ENCODE peak calls at places on chromosomes 3 and 15, in nine cellular contexts. Q, A, E, S, W, H, G, N and V are unnamed samples.

GRCh38 chr3:175410251-175410650 is 551.1 kb downstream of the NAALADL2 start:
- DNase-seq in Q (no peak), A (peak; percentile 46), E (no peak), S (no peak), W (no peak), H (no peak), G (no peak), N (no peak), V (peak; percentile 66)

GRCh38 chr15:57596978-57597377 is 5.3 kb downstream of the MYZAP start:
- DNase-seq in Q (no peak), A (no peak), E (no peak), S (no peak), W (no peak), H (no peak), G (no peak), N (no peak), V (peak; percentile 3)

GRCh38 chr3:33363113-33363800 is 76.9 kb downstream of the UBP1 start:
- DNase-seq in Q (no peak), A (peak; percentile 23), E (no peak), S (no peak), W (no peak), H (no peak), G (no peak), N (no peak), V (no peak)

GRCh38 chr3:4841783-4842440 is 137.3 kb upstream of the BHLHE40 start:
- DNase-seq in Q (no peak), A (peak; percentile 79), E (no peak), S (no peak), W (no peak), H (peak; percentile 52), G (no peak), N (no peak), V (peak; percentile 50)

GRCh38 chr3:120773932-120774331 is 31.4 kb downstream of the GTF2E1 start:
- DNase-seq in Q (no peak), A (peak; percentile 75), E (no peak), S (no peak), W (no peak), H (peak; percentile 81), G (no peak), N (no peak), V (peak; percentile 87)

GRCh38 chr3:58383904-58384303 is 49.7 kb downstream of the PDHB start:
- DNase-seq in Q (no peak), A (peak; percentile 98), E (no peak), S (no peak), W (peak; percentile 99), H (no peak), G (no peak), N (no peak), V (peak; percentile 100)

GRCh38 chr15:76190767-76191538 is 120.3 kb downstream of the ETFA start:
- DNase-seq in Q (peak; percentile 88), A (peak; percentile 72), E (peak; percentile 70), S (peak; percentile 96), W (no peak), H (peak; percentile 81), G (peak; percentile 71), N (peak; percentile 80), V (peak; percentile 58)

GRCh38 chr3:149340310-149340933 is 7.0 kb upstream of the TM4SF18 start:
- DNase-seq in Q (no peak), A (peak; percentile 49), E (no peak), S (no peak), W (no peak), H (no peak), G (no peak), N (peak; percentile 86), V (peak; percentile 15)

GRCh38 chr3:153158184-153158583 is 3.8 kb upstream of the RAP2B start:
- DNase-seq in Q (no peak), A (no peak), E (no peak), S (no peak), W (no peak), H (no peak), G (no peak), N (no peak), V (no peak)

GRCh38 chr3:163951397-163951987 is 1126.8 kb downstream of the SI start:
- DNase-seq in Q (no peak), A (no peak), E (no peak), S (no peak), W (no peak), H (no peak), G (no peak), N (peak; percentile 14), V (no peak)

GRCh38 chr15:79938143-79938542 is 32.9 kb downstream of the BCL2A1 start:
- DNase-seq in Q (no peak), A (no peak), E (no peak), S (no peak), W (no peak), H (no peak), G (no peak), N (no peak), V (no peak)

GRCh38 chr15:56968821-56969220 is 50.4 kb downstream of the TCF12 start:
- DNase-seq in Q (no peak), A (no peak), E (no peak), S (no peak), W (no peak), H (no peak), G (no peak), N (peak; percentile 17), V (no peak)

GRCh38 chr3:4571690-4572334 is 78.7 kb downstream of the ITPR1 start:
- DNase-seq in Q (no peak), A (peak; percentile 29), E (no peak), S (no peak), W (no peak), H (no peak), G (no peak), N (no peak), V (no peak)

GRCh38 chr15:61989698-61990097 is 70.5 kb downstream of the VPS13C start:
- DNase-seq in Q (no peak), A (peak; percentile 59), E (no peak), S (no peak), W (no peak), H (no peak), G (no peak), N (no peak), V (no peak)

GRCh38 chr3:61807865-61808276 is 246.5 kb downstream of the PTPRG start:
- DNase-seq in Q (no peak), A (peak; percentile 57), E (no peak), S (no peak), W (no peak), H (no peak), G (no peak), N (peak; percentile 81), V (peak; percentile 41)

GRCh38 chr3:155185623-155186022 is 105.5 kb downstream of the MME start:
- DNase-seq in Q (no peak), A (peak; percentile 76), E (no peak), S (peak; percentile 68), W (no peak), H (no peak), G (no peak), N (no peak), V (peak; percentile 28)

GRCh38 chr3:16447156-16447555 is 66.3 kb downstream of the RFTN1 start:
- DNase-seq in Q (no peak), A (no peak), E (no peak), S (no peak), W (no peak), H (no peak), G (no peak), N (no peak), V (no peak)

GRCh38 chr3:33645060-33645841 is 72.8 kb downstream of the CLASP2 start:
- DNase-seq in Q (no peak), A (peak; percentile 47), E (no peak), S (no peak), W (no peak), H (peak; percentile 82), G (no peak), N (peak; percentile 74), V (peak; percentile 40)

GRCh38 chr3:107216711-107217110 is 160.5 kb upstream of the CCDC54 start:
- DNase-seq in Q (no peak), A (peak; percentile 99), E (no peak), S (no peak), W (no peak), H (no peak), G (no peak), N (no peak), V (peak; percentile 99)

GRCh38 chr15:47586653-47587224 is 130.6 kb upstream of the SEMA6D start:
- DNase-seq in Q (no peak), A (no peak), E (no peak), S (no peak), W (no peak), H (no peak), G (peak; percentile 48), N (peak; percentile 100), V (no peak)

GRCh38 chr15:74489518-74490338 is 28.8 kb upstream of the UBL7 start:
- DNase-seq in Q (peak; percentile 57), A (peak; percentile 29), E (peak; percentile 54), S (peak; percentile 90), W (no peak), H (peak; percentile 84), G (peak; percentile 28), N (peak; percentile 73), V (peak; percentile 36)

GRCh38 chr15:28110416-28110975 is 11.4 kb upstream of the OCA2 start:
- DNase-seq in Q (no peak), A (no peak), E (no peak), S (peak; percentile 38), W (no peak), H (no peak), G (no peak), N (no peak), V (no peak)

GRCh38 chr3:51718547-51719412 is 11.9 kb downstream of the GRM2 start:
- DNase-seq in Q (peak; percentile 65), A (peak; percentile 52), E (peak; percentile 54), S (peak; percentile 96), W (no peak), H (peak; percentile 75), G (peak; percentile 69), N (peak; percentile 83), V (peak; percentile 19)